ENCODE peak calls at places on chromosome 14, in six cellular contexts. One of them, this sample, is unnamed. For H3K4me1, the result is how much of the 10 kb centered on the place peaks cover.

GRCh38 chr14:20539906-20540305 is 20.9 kb downstream of the RNASE9 start:
- DNase-seq in naive thymus-derived CD4-positive, alpha-beta T cell: no peak
- DNase-seq in IMR-90: no peak
- DNase-seq in uterus: no peak
- DNase-seq in breast epithelium: no peak
- DNase-seq in tibial artery: no peak
- DNase-seq in this sample: no peak

GRCh38 chr14:105919458-105920150 is 393.2 kb downstream of the TMEM121 start:
- DNase-seq in naive thymus-derived CD4-positive, alpha-beta T cell: no peak
- DNase-seq in IMR-90: no peak
- DNase-seq in uterus: no peak
- DNase-seq in breast epithelium: peak
- DNase-seq in tibial artery: peak
- DNase-seq in this sample: peak

GRCh38 chr14:98445736-98446135 is 826.3 kb downstream of the BCL11B start:
- DNase-seq in naive thymus-derived CD4-positive, alpha-beta T cell: no peak
- DNase-seq in IMR-90: no peak
- DNase-seq in uterus: no peak
- DNase-seq in breast epithelium: no peak
- DNase-seq in tibial artery: no peak
- DNase-seq in this sample: no peak

GRCh38 chr14:61321385-61322010 is at the start of gene PRKCH:
- DNase-seq in naive thymus-derived CD4-positive, alpha-beta T cell: peak
- DNase-seq in IMR-90: peak
- DNase-seq in uterus: peak
- DNase-seq in breast epithelium: peak
- DNase-seq in tibial artery: peak
- DNase-seq in this sample: peak

GRCh38 chr14:37045340-37046061 is 126.9 kb downstream of the SLC25A21 start:
- DNase-seq in naive thymus-derived CD4-positive, alpha-beta T cell: no peak
- DNase-seq in IMR-90: no peak
- DNase-seq in uterus: no peak
- DNase-seq in breast epithelium: no peak
- DNase-seq in tibial artery: no peak
- DNase-seq in this sample: no peak

GRCh38 chr14:53304726-53305381 is 151.7 kb upstream of the DDHD1 start:
- DNase-seq in naive thymus-derived CD4-positive, alpha-beta T cell: no peak
- DNase-seq in IMR-90: peak
- DNase-seq in uterus: no peak
- DNase-seq in breast epithelium: no peak
- DNase-seq in tibial artery: no peak
- DNase-seq in this sample: peak

GRCh38 chr14:78164226-78164853 is 5.8 kb upstream of the NRXN3 start:
- DNase-seq in naive thymus-derived CD4-positive, alpha-beta T cell: no peak
- DNase-seq in IMR-90: no peak
- DNase-seq in uterus: no peak
- DNase-seq in breast epithelium: no peak
- DNase-seq in tibial artery: no peak
- DNase-seq in this sample: no peak

GRCh38 chr14:100192250-100192671 is 32.8 kb upstream of the DEGS2 start:
- DNase-seq in naive thymus-derived CD4-positive, alpha-beta T cell: peak
- DNase-seq in IMR-90: no peak
- DNase-seq in uterus: peak
- DNase-seq in breast epithelium: no peak
- DNase-seq in tibial artery: no peak
- DNase-seq in this sample: no peak

GRCh38 chr14:76872796-76873432 is 46.7 kb downstream of the LRRC74A start:
- DNase-seq in naive thymus-derived CD4-positive, alpha-beta T cell: peak
- DNase-seq in IMR-90: peak
- DNase-seq in uterus: peak
- DNase-seq in breast epithelium: peak
- DNase-seq in tibial artery: peak
- DNase-seq in this sample: peak

GRCh38 chr14:94769413-94770250 is at the start of gene GSC:
- DNase-seq in naive thymus-derived CD4-positive, alpha-beta T cell: no peak
- DNase-seq in IMR-90: peak
- DNase-seq in uterus: peak
- DNase-seq in breast epithelium: no peak
- DNase-seq in tibial artery: no peak
- DNase-seq in this sample: peak
- H3K4me1 ChIP-seq in naive thymus-derived CD4-positive, alpha-beta T cell: under half
- H3K4me1 ChIP-seq in IMR-90: under half
- H3K4me1 ChIP-seq in uterus: under half
- H3K4me1 ChIP-seq in breast epithelium: under half
- H3K4me1 ChIP-seq in tibial artery: under half
- H3K4me1 ChIP-seq in this sample: under half

GRCh38 chr14:104564744-104565679 is 14.6 kb upstream of the C14orf180 start:
- DNase-seq in naive thymus-derived CD4-positive, alpha-beta T cell: no peak
- DNase-seq in IMR-90: no peak
- DNase-seq in uterus: no peak
- DNase-seq in breast epithelium: no peak
- DNase-seq in tibial artery: no peak
- DNase-seq in this sample: no peak
- H3K4me1 ChIP-seq in naive thymus-derived CD4-positive, alpha-beta T cell: under half
- H3K4me1 ChIP-seq in IMR-90: under half
- H3K4me1 ChIP-seq in uterus: under half
- H3K4me1 ChIP-seq in breast epithelium: under half
- H3K4me1 ChIP-seq in tibial artery: under half
- H3K4me1 ChIP-seq in this sample: under half

GRCh38 chr14:95523051-95523817 is 6.8 kb upstream of the SYNE3 start:
- DNase-seq in naive thymus-derived CD4-positive, alpha-beta T cell: peak
- DNase-seq in IMR-90: peak
- DNase-seq in uterus: no peak
- DNase-seq in breast epithelium: no peak
- DNase-seq in tibial artery: no peak
- DNase-seq in this sample: no peak
- H3K4me1 ChIP-seq in naive thymus-derived CD4-positive, alpha-beta T cell: half or more
- H3K4me1 ChIP-seq in IMR-90: under half
- H3K4me1 ChIP-seq in uterus: under half
- H3K4me1 ChIP-seq in breast epithelium: under half
- H3K4me1 ChIP-seq in tibial artery: half or more
- H3K4me1 ChIP-seq in this sample: half or more

DNA sequence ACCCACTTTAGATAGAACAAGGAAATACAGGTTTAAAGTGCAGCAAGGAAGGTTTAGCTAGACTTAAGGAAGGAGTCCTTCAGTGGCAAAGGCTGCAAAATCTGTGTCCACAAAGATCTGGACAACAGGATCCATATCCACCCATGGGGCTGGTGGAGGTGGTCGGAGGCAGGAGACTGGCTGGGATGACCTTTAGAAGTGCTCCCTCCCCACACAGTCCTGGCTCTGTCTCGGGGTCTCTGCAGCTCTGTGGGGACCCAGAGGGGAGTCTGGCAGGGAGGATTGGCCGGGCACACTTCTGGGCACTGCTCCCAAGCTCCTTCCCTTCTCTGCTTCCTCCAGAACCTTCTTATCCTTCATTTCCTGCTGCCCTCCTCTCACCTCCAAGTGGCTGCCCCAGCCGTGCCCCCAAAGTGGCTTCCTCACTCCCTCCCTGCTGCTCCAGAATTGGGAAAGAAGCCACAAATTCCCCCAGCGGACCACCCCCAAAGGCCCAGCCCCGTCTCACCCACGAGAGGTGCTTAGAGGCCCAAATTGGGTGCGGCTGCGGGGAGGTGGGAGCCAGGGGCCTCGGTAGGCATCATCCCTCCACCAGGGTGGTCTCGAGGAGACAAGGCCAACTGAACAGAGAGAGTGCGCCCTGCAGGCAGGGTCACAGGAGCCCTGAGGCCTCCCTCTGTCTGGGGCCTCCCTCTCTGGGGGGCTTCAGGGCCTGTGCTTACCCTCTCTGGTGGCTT is 21.9 kb upstream of the PGF start:
- DNase-seq in naive thymus-derived CD4-positive, alpha-beta T cell: no peak
- DNase-seq in IMR-90: no peak
- DNase-seq in uterus: no peak
- DNase-seq in breast epithelium: peak
- DNase-seq in tibial artery: no peak
- DNase-seq in this sample: no peak
- H3K4me1 ChIP-seq in naive thymus-derived CD4-positive, alpha-beta T cell: under half
- H3K4me1 ChIP-seq in IMR-90: under half
- H3K4me1 ChIP-seq in uterus: under half
- H3K4me1 ChIP-seq in breast epithelium: under half
- H3K4me1 ChIP-seq in tibial artery: half or more
- H3K4me1 ChIP-seq in this sample: under half

GRCh38 chr14:64706119-64706465 is 1.9 kb downstream of the PLEKHG3 start:
- DNase-seq in naive thymus-derived CD4-positive, alpha-beta T cell: no peak
- DNase-seq in IMR-90: no peak
- DNase-seq in uterus: no peak
- DNase-seq in breast epithelium: no peak
- DNase-seq in tibial artery: peak
- DNase-seq in this sample: no peak
- H3K4me1 ChIP-seq in naive thymus-derived CD4-positive, alpha-beta T cell: under half
- H3K4me1 ChIP-seq in IMR-90: under half
- H3K4me1 ChIP-seq in uterus: under half
- H3K4me1 ChIP-seq in breast epithelium: under half
- H3K4me1 ChIP-seq in tibial artery: half or more
- H3K4me1 ChIP-seq in this sample: half or more

DNA sequence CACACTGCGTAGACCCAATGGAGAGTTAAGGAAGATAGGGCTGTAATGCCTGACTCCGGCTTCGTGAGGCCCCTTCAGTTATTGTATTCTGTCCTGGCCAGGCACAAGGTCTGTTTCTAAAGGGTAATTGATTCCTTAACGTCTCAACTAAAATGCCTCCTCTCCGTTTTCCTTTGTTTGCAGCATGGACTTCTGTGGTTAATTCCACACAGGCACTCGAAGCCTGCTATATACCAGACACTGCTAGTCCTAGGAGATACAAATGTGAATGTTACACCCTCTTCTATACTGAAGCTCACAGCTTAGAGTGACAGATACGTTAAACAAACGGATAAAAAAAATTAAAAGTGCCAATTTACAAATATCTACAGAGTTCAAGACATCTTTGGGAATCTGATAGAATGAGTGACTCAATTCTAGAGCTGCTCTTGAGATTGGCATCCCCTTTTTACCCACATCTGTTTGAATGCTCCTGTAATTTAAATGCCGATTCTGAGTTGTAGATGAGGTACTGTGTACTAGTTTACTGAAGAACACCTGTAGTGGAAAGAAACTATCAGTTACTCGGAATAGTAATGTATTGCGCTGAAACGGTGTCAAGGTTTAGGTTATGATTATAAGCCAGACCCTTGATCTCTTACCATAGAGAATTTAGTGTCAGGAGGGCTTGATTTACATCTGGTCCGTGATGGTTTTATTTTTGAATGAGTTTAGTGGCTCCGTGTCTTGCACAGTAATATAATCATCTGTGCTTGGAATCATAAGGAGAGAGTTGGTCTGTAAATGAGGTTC is 784 bp downstream of the PSMA6 start:
- DNase-seq in naive thymus-derived CD4-positive, alpha-beta T cell: no peak
- DNase-seq in IMR-90: peak
- DNase-seq in uterus: no peak
- DNase-seq in breast epithelium: no peak
- DNase-seq in tibial artery: no peak
- DNase-seq in this sample: no peak
- H3K4me1 ChIP-seq in naive thymus-derived CD4-positive, alpha-beta T cell: under half
- H3K4me1 ChIP-seq in IMR-90: under half
- H3K4me1 ChIP-seq in uterus: under half
- H3K4me1 ChIP-seq in breast epithelium: under half
- H3K4me1 ChIP-seq in tibial artery: under half
- H3K4me1 ChIP-seq in this sample: under half

GRCh38 chr14:96095058-96095457 is 55.9 kb downstream of the C14orf132 start:
- DNase-seq in naive thymus-derived CD4-positive, alpha-beta T cell: no peak
- DNase-seq in IMR-90: no peak
- DNase-seq in uterus: no peak
- DNase-seq in breast epithelium: no peak
- DNase-seq in tibial artery: no peak
- DNase-seq in this sample: no peak
- H3K4me1 ChIP-seq in naive thymus-derived CD4-positive, alpha-beta T cell: under half
- H3K4me1 ChIP-seq in IMR-90: under half
- H3K4me1 ChIP-seq in uterus: under half
- H3K4me1 ChIP-seq in breast epithelium: under half
- H3K4me1 ChIP-seq in tibial artery: under half
- H3K4me1 ChIP-seq in this sample: under half

GRCh38 chr14:51924600-51924999 is 64.2 kb downstream of the GNG2 start:
- DNase-seq in naive thymus-derived CD4-positive, alpha-beta T cell: no peak
- DNase-seq in IMR-90: no peak
- DNase-seq in uterus: no peak
- DNase-seq in breast epithelium: no peak
- DNase-seq in tibial artery: no peak
- DNase-seq in this sample: no peak
- H3K4me1 ChIP-seq in naive thymus-derived CD4-positive, alpha-beta T cell: under half
- H3K4me1 ChIP-seq in IMR-90: under half
- H3K4me1 ChIP-seq in uterus: under half
- H3K4me1 ChIP-seq in breast epithelium: under half
- H3K4me1 ChIP-seq in tibial artery: under half
- H3K4me1 ChIP-seq in this sample: under half